ENCODE peak calls at places on chromosome 20, in ten cellular contexts. P is MM.1S; E is KBM-7; R is NCI-H345; Q is HTR-8/SVneo; D is lung microvascular endothelial cell; S is thoracic aorta; M is epithelial cell of esophagus; C is stimulated activated CD4-positive, alpha-beta T cell treated with anti-CD3 and anti-CD28 coated beads, TNF-alpha, amount 100 ng/mL, for 1 hour; O is astrocyte of the cerebellum. T is an unnamed sample.
A peak's percentile ranks its signal among the peaks of the same experiment; 100 is the strongest.

GRCh38 chr20:46212252-46212651 is 94.1 kb downstream of the CD40 start:
- DNase-seq in P (no peak), E (no peak), R (no peak), Q (no peak), D (no peak), S (no peak), M (no peak), C (no peak), O (no peak), T (no peak)

GRCh38 chr20:47243906-47244305 is 112.6 kb downstream of the ZMYND8 start:
- DNase-seq in P (no peak), E (no peak), R (no peak), Q (no peak), D (no peak), S (no peak), M (no peak), C (no peak), O (no peak), T (no peak)

GRCh38 chr20:25277941-25278521 is 30.1 kb downstream of the PYGB start:
- DNase-seq in P (no peak), E (no peak), R (no peak), Q (no peak), D (no peak), S (no peak), M (no peak), C (no peak), O (no peak), T (no peak)

GRCh38 chr20:45339084-45339483 is 9.1 kb downstream of the SDC4 start:
- DNase-seq in P (no peak), E (no peak), R (no peak), Q (no peak), D (no peak), S (no peak), M (peak; percentile 94), C (no peak), O (no peak), T (no peak)

GRCh38 chr20:37343212-37343993 is 2.5 kb upstream of the SRC start:
- DNase-seq in P (no peak), E (no peak), R (no peak), Q (no peak), D (no peak), S (no peak), M (no peak), C (no peak), O (no peak), T (peak; percentile 69)

GRCh38 chr20:49052334-49052733 is 6.2 kb downstream of the CSE1L start:
- DNase-seq in P (no peak), E (no peak), R (no peak), Q (no peak), D (peak; percentile 25), S (no peak), M (no peak), C (no peak), O (no peak), T (no peak)

GRCh38 chr20:47097691-47098622 is 203.3 kb downstream of the EYA2 start:
- DNase-seq in P (no peak), E (no peak), R (no peak), Q (no peak), D (no peak), S (no peak), M (no peak), C (no peak), O (no peak), T (no peak)

GRCh38 chr20:18571009-18571408 is 3.8 kb downstream of the SMIM26 start:
- DNase-seq in P (no peak), E (no peak), R (no peak), Q (no peak), D (no peak), S (no peak), M (no peak), C (no peak), O (no peak), T (no peak)

GRCh38 chr20:3797226-3797545 is 1.1 kb downstream of the CDC25B start:
- DNase-seq in P (peak; percentile 12), E (no peak), R (no peak), Q (no peak), D (no peak), S (no peak), M (no peak), C (no peak), O (no peak), T (no peak)

GRCh38 chr20:12358655-12359009 is 440.9 kb downstream of the BTBD3 start:
- DNase-seq in P (peak; percentile 11), E (no peak), R (no peak), Q (no peak), D (no peak), S (no peak), M (peak; percentile 16), C (no peak), O (no peak), T (no peak)

GRCh38 chr20:57892471-57892870 is 182.7 kb upstream of the PMEPA1 start:
- DNase-seq in P (no peak), E (no peak), R (no peak), Q (no peak), D (no peak), S (no peak), M (no peak), C (no peak), O (no peak), T (no peak)

GRCh38 chr20:16100767-16101166 is 472.5 kb downstream of the KIF16B start:
- DNase-seq in P (no peak), E (no peak), R (no peak), Q (no peak), D (no peak), S (no peak), M (no peak), C (no peak), O (no peak), T (no peak)

GRCh38 chr20:48767269-48767960 is 60.4 kb downstream of the PREX1 start:
- DNase-seq in P (no peak), E (no peak), R (no peak), Q (no peak), D (no peak), S (no peak), M (no peak), C (no peak), O (no peak), T (no peak)

GRCh38 chr20:47320990-47321805 is 35.3 kb downstream of the ZMYND8 start:
- DNase-seq in P (no peak), E (no peak), R (peak; percentile 78), Q (no peak), D (peak; percentile 34), S (no peak), M (peak; percentile 57), C (no peak), O (no peak), T (no peak)

GRCh38 chr20:14997791-14998190 is 660.4 kb upstream of the FLRT3 start:
- DNase-seq in P (no peak), E (no peak), R (no peak), Q (no peak), D (no peak), S (no peak), M (peak; percentile 91), C (no peak), O (no peak), T (peak; percentile 43)

GRCh38 chr20:58650181-58650775 is 805 bp upstream of the STX16 start:
- DNase-seq in P (no peak), E (no peak), R (peak; percentile 11), Q (no peak), D (peak; percentile 29), S (no peak), M (no peak), C (no peak), O (no peak), T (no peak)

GRCh38 chr20:8156603-8157079 is 24.6 kb downstream of the PLCB1 start:
- DNase-seq in P (peak; percentile 78), E (no peak), R (peak; percentile 77), Q (no peak), D (peak; percentile 80), S (no peak), M (peak; percentile 8), C (no peak), O (no peak), T (peak; percentile 22)

GRCh38 chr20:16945619-16946018 is 197.5 kb downstream of the OTOR start:
- DNase-seq in P (no peak), E (no peak), R (no peak), Q (no peak), D (no peak), S (no peak), M (no peak), C (no peak), O (no peak), T (no peak)

GRCh38 chr20:2093200-2093781 is 8.3 kb upstream of the STK35 start:
- DNase-seq in P (peak; percentile 59), E (peak; percentile 9), R (peak; percentile 59), Q (no peak), D (peak; percentile 46), S (no peak), M (peak; percentile 59), C (no peak), O (no peak), T (no peak)

GRCh38 chr20:1391640-1392442 is 1.0 kb downstream of the FKBP1A start:
- DNase-seq in P (no peak), E (peak; percentile 61), R (no peak), Q (no peak), D (peak; percentile 48), S (no peak), M (peak; percentile 73), C (no peak), O (no peak), T (peak; percentile 44)

GRCh38 chr20:54746796-54747195 is 271.4 kb downstream of the DOK5 start:
- DNase-seq in P (no peak), E (no peak), R (no peak), Q (no peak), D (no peak), S (no peak), M (no peak), C (no peak), O (no peak), T (no peak)

T was measured in Caki2.